ENCODE peak calls at places on chromosomes 12 and 14, in six cellular contexts. One of them, this sample, is unnamed.

GRCh38 chr14:53894456-53894855 is 62.2 kb downstream of the BMP4 start:
- DNase-seq in A549: no peak
- DNase-seq in stimulated activated CD4-positive, alpha-beta T cell treated with anti-CD3 and anti-CD28 coated beads, Interleukin-4, amount 100 ng/mL, for 48 hours: no peak
- DNase-seq in CD4-positive, alpha-beta memory T cell: no peak
- DNase-seq in HTR-8/SVneo: peak
- DNase-seq in uterus: no peak
- DNase-seq in this sample: peak

GRCh38 chr14:35932659-35933159 is 106.6 kb downstream of the BRMS1L start:
- DNase-seq in A549: no peak
- DNase-seq in stimulated activated CD4-positive, alpha-beta T cell treated with anti-CD3 and anti-CD28 coated beads, Interleukin-4, amount 100 ng/mL, for 48 hours: peak
- DNase-seq in CD4-positive, alpha-beta memory T cell: peak
- DNase-seq in HTR-8/SVneo: no peak
- DNase-seq in uterus: no peak
- DNase-seq in this sample: no peak

GRCh38 chr12:114869091-114869834 is 185.3 kb upstream of the TBX3 start:
- DNase-seq in A549: peak
- DNase-seq in stimulated activated CD4-positive, alpha-beta T cell treated with anti-CD3 and anti-CD28 coated beads, Interleukin-4, amount 100 ng/mL, for 48 hours: no peak
- DNase-seq in CD4-positive, alpha-beta memory T cell: no peak
- DNase-seq in HTR-8/SVneo: no peak
- DNase-seq in uterus: no peak
- DNase-seq in this sample: no peak

GRCh38 chr14:91303091-91303923 is 58.8 kb upstream of the GPR68 start:
- DNase-seq in A549: peak
- DNase-seq in stimulated activated CD4-positive, alpha-beta T cell treated with anti-CD3 and anti-CD28 coated beads, Interleukin-4, amount 100 ng/mL, for 48 hours: peak
- DNase-seq in CD4-positive, alpha-beta memory T cell: peak
- DNase-seq in HTR-8/SVneo: no peak
- DNase-seq in uterus: no peak
- DNase-seq in this sample: peak

GRCh38 chr12:42766754-42767153 is 177.2 kb upstream of the PRICKLE1 start:
- DNase-seq in A549: no peak
- DNase-seq in stimulated activated CD4-positive, alpha-beta T cell treated with anti-CD3 and anti-CD28 coated beads, Interleukin-4, amount 100 ng/mL, for 48 hours: no peak
- DNase-seq in CD4-positive, alpha-beta memory T cell: no peak
- DNase-seq in HTR-8/SVneo: no peak
- DNase-seq in uterus: no peak
- DNase-seq in this sample: no peak

GRCh38 chr14:100391777-100392176 is 68.6 kb downstream of the SLC25A47 start:
- DNase-seq in A549: no peak
- DNase-seq in stimulated activated CD4-positive, alpha-beta T cell treated with anti-CD3 and anti-CD28 coated beads, Interleukin-4, amount 100 ng/mL, for 48 hours: no peak
- DNase-seq in CD4-positive, alpha-beta memory T cell: no peak
- DNase-seq in HTR-8/SVneo: no peak
- DNase-seq in uterus: no peak
- DNase-seq in this sample: no peak

GRCh38 chr12:47935196-47935595 is 28.2 kb upstream of the TMEM106C start:
- DNase-seq in A549: no peak
- DNase-seq in stimulated activated CD4-positive, alpha-beta T cell treated with anti-CD3 and anti-CD28 coated beads, Interleukin-4, amount 100 ng/mL, for 48 hours: no peak
- DNase-seq in CD4-positive, alpha-beta memory T cell: no peak
- DNase-seq in HTR-8/SVneo: peak
- DNase-seq in uterus: peak
- DNase-seq in this sample: no peak

GRCh38 chr14:77243853-77244252 is 27.2 kb downstream of the NGB start:
- DNase-seq in A549: no peak
- DNase-seq in stimulated activated CD4-positive, alpha-beta T cell treated with anti-CD3 and anti-CD28 coated beads, Interleukin-4, amount 100 ng/mL, for 48 hours: no peak
- DNase-seq in CD4-positive, alpha-beta memory T cell: no peak
- DNase-seq in HTR-8/SVneo: no peak
- DNase-seq in uterus: no peak
- DNase-seq in this sample: no peak

GRCh38 chr14:103846569-103847438 is 571 bp downstream of the PPP1R13B start:
- DNase-seq in A549: no peak
- DNase-seq in stimulated activated CD4-positive, alpha-beta T cell treated with anti-CD3 and anti-CD28 coated beads, Interleukin-4, amount 100 ng/mL, for 48 hours: no peak
- DNase-seq in CD4-positive, alpha-beta memory T cell: peak
- DNase-seq in HTR-8/SVneo: no peak
- DNase-seq in uterus: no peak
- DNase-seq in this sample: peak

GRCh38 chr12:80441921-80442320 is 2.1 kb upstream of the PTPRQ start:
- DNase-seq in A549: no peak
- DNase-seq in stimulated activated CD4-positive, alpha-beta T cell treated with anti-CD3 and anti-CD28 coated beads, Interleukin-4, amount 100 ng/mL, for 48 hours: no peak
- DNase-seq in CD4-positive, alpha-beta memory T cell: no peak
- DNase-seq in HTR-8/SVneo: no peak
- DNase-seq in uterus: no peak
- DNase-seq in this sample: no peak

GRCh38 chr14:96904201-96904600 is 107.0 kb downstream of the VRK1 start:
- DNase-seq in A549: peak
- DNase-seq in stimulated activated CD4-positive, alpha-beta T cell treated with anti-CD3 and anti-CD28 coated beads, Interleukin-4, amount 100 ng/mL, for 48 hours: no peak
- DNase-seq in CD4-positive, alpha-beta memory T cell: no peak
- DNase-seq in HTR-8/SVneo: no peak
- DNase-seq in uterus: no peak
- DNase-seq in this sample: no peak

GRCh38 chr14:59269431-59269830 is 81.0 kb downstream of the DAAM1 start:
- DNase-seq in A549: no peak
- DNase-seq in stimulated activated CD4-positive, alpha-beta T cell treated with anti-CD3 and anti-CD28 coated beads, Interleukin-4, amount 100 ng/mL, for 48 hours: no peak
- DNase-seq in CD4-positive, alpha-beta memory T cell: no peak
- DNase-seq in HTR-8/SVneo: no peak
- DNase-seq in uterus: no peak
- DNase-seq in this sample: no peak

GRCh38 chr12:24133385-24133784 is 183.9 kb upstream of the SOX5 start:
- DNase-seq in A549: no peak
- DNase-seq in stimulated activated CD4-positive, alpha-beta T cell treated with anti-CD3 and anti-CD28 coated beads, Interleukin-4, amount 100 ng/mL, for 48 hours: no peak
- DNase-seq in CD4-positive, alpha-beta memory T cell: no peak
- DNase-seq in HTR-8/SVneo: no peak
- DNase-seq in uterus: no peak
- DNase-seq in this sample: no peak